ENCODE peak calls at places on chromosomes 16 and 17, in seven cellular contexts. N is activated naive CD4-positive, alpha-beta T cell; L is T-helper 2 cell; Y is GOT3; T is stromal cell of bone marrow; M is left lobe of liver; V is mesothelial cell of epicardium. D is an unnamed sample.

GRCh38 chr17:39626671-39627169 is at the start of gene PPP1R1B:
- DNase-seq in V (no peak), N (no peak), T (no peak), M (no peak), L (no peak), Y (no peak), D (no peak)

GRCh38 chr17:61715348-61715747 is 124.3 kb upstream of the NACA2 start:
- DNase-seq in Y (no peak), N (no peak), T (no peak), V (no peak), M (no peak), L (no peak), D (no peak)

GRCh38 chr17:41486809-41487530 is 2.7 kb downstream of the KRT36 start:
- DNase-seq in L (no peak), N (no peak), T (no peak), M (no peak), Y (no peak), V (no peak), D (peak)

GRCh38 chr16:84579936-84580335 is 37.9 kb downstream of the COTL1 start:
- DNase-seq in L (no peak), M (no peak), V (no peak), T (no peak), Y (no peak), N (no peak), D (no peak)

GRCh38 chr17:77323413-77324171 is 182.8 kb downstream of the SEC14L1 start:
- DNase-seq in T (no peak), Y (no peak), L (no peak), V (no peak), M (peak), N (no peak), D (no peak)

GRCh38 chr16:20904507-20905079 is 4.0 kb downstream of the LYRM1 start:
- DNase-seq in V (no peak), N (no peak), Y (no peak), T (no peak), L (no peak), M (no peak), D (no peak)

GRCh38 chr17:17093764-17094163 is 51.5 kb downstream of the MPRIP start:
- DNase-seq in V (no peak), L (no peak), M (no peak), Y (no peak), T (no peak), N (no peak), D (no peak)

GRCh38 chr16:2852731-2853507 is 5.1 kb downstream of the PRSS22 start:
- DNase-seq in N (no peak), T (no peak), L (no peak), M (no peak), Y (no peak), V (no peak), D (no peak)